ENCODE peak calls at places on chromosomes 13 and 19, in seven cellular contexts. Z is body of pancreas, K is fibroblast of lung, U is choroid plexus epithelial cell, G is GM06990, Q is ovary, R is astrocyte of the spinal cord. E is an unnamed sample.

GRCh38 chr19:6021878-6022569 is 44.1 kb upstream of the RANBP3 start:
- DNase-seq in R (peak), Q (peak), K (peak), U (peak), G (peak), Z (peak), E (peak)

GRCh38 chr13:32165791-32166190 is 134.2 kb downstream of the FRY start:
- DNase-seq in R (no peak), G (peak), Q (no peak), Z (no peak), U (no peak), K (no peak), E (no peak)

GRCh38 chr13:21137696-21138095 is 38.7 kb downstream of the SKA3 start:
- DNase-seq in K (peak), R (peak), G (no peak), Q (no peak), Z (no peak), U (peak), E (no peak)

GRCh38 chr19:7701654-7702457 is at the start of gene FCER2:
- DNase-seq in K (no peak), Z (no peak), U (no peak), Q (no peak), R (no peak), G (peak), E (no peak)

GRCh38 chr19:43562698-43563241 is 12.6 kb downstream of the XRCC1 start:
- DNase-seq in R (peak), K (peak), G (peak), Z (peak), Q (peak), U (peak), E (no peak)

GRCh38 chr19:57103573-57104277 is 16.1 kb upstream of the USP29 start:
- DNase-seq in Z (peak), R (peak), K (peak), G (no peak), U (peak), Q (peak), E (peak)

GRCh38 chr13:76769238-76769859 is 116.9 kb downstream of the KCTD12 start:
- DNase-seq in R (peak), Z (no peak), K (peak), Q (no peak), U (no peak), G (no peak), E (no peak)

GRCh38 chr19:10010247-10010691 is at the start of gene COL5A3:
- DNase-seq in G (no peak), Q (peak), U (peak), Z (peak), R (no peak), K (no peak), E (no peak)

GRCh38 chr13:95641961-95642621 is 2.4 kb downstream of the DZIP1 start:
- DNase-seq in K (peak), Q (peak), R (peak), U (peak), Z (peak), G (no peak), E (no peak)

GRCh38 chr19:36215276-36216171 is 618 bp downstream of the ZNF146 start:
- DNase-seq in R (peak), U (peak), G (no peak), Z (no peak), Q (no peak), K (peak), E (no peak)

GRCh38 chr13:56110751-56111150 is 1030.0 kb upstream of the PRR20A start:
- DNase-seq in Q (no peak), K (no peak), Z (no peak), U (no peak), G (no peak), R (no peak), E (no peak)

GRCh38 chr19:7360393-7360984 is 11.8 kb downstream of the ARHGEF18 start:
- DNase-seq in R (no peak), K (peak), U (no peak), Q (no peak), G (no peak), Z (no peak), E (no peak)

GRCh38 chr19:13151605-13152355 is 1.6 kb downstream of the IER2 start:
- DNase-seq in Z (peak), U (peak), Q (peak), R (peak), K (peak), G (peak), E (no peak)
- TF ChIP-seq CTCF in Z (peak), U (peak), Q (peak), R (peak), K (no peak), G (no peak), E (no peak)

DNA sequence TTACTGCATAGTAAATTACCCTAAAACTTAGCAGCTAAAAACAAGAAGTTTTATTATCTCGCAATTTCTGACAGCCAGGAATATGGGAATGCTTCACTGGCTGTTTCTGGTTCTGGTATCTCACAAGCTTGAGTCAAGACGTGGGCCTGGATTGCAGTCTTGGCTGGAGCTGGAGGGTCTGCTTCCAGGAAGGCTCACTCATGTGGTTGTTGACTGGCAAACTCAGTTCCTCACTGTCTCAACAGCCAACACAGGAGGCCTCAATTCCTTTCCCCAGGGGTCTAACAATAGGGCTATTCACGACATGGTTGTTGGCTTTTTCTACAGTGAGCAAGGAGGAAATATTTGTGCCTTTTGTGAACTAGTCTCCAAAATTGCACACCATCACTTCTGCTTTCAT is 146.3 kb downstream of the GPC5 start:
- DNase-seq in G (no peak), Q (no peak), R (no peak), K (no peak), U (no peak), Z (no peak), E (no peak)
- H3K4me3 ChIP-seq in G (no peak), Q (no peak), R (no peak), K (no peak), U (no peak), Z (no peak), E (no peak)

DNA sequence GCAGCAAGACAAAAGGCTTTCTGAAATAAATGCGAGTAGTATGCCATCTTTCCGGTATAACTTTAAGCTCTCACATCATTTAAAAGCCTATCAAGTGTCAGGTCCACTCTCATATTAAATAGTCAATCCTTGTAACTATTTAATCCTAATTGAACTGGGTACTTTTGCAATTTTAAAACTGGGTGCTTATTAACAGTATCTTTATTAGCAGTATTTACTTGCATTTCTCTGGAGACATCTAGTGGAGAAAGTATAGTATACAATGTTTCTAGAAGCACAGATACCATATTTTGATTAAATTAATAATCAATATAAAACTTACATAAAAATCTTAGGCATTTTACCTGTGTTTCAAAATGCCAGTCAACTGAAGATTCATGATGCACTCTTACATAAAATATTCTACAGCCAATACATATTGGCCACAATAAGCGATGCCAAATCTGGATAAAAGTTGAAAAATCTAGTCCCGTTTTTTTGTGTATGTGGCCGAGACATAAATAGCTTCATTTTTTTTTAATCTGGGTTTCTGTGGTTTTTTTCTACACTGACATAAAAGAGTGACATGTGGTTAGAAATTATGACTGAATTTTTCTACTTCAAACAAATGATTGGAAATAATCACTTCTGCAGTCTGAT is 4.3 kb upstream of the POSTN start:
- DNase-seq in Q (no peak), Z (no peak), U (peak), R (peak), K (peak), G (no peak), E (no peak)
- TF ChIP-seq CTCF in Q (no peak), Z (peak), U (peak), R (peak), K (no peak), G (peak), E (peak)

GRCh38 chr13:51385114-51385513 is 45.6 kb downstream of the SERPINE3 start:
- DNase-seq in G (no peak), U (no peak), Z (no peak), K (no peak), Q (no peak), R (no peak), E (no peak)
- H3K4me3 ChIP-seq in G (no peak), U (no peak), Z (no peak), K (no peak), Q (no peak), R (no peak), E (no peak)

GRCh38 chr19:2055871-2056809 is 5.1 kb upstream of the MKNK2 start:
- DNase-seq in U (peak), K (peak), R (peak), G (peak), Z (no peak), Q (peak), E (peak)
- TF ChIP-seq CTCF in U (no peak), K (no peak), R (no peak), G (peak), Z (no peak), Q (no peak), E (no peak)

DNA sequence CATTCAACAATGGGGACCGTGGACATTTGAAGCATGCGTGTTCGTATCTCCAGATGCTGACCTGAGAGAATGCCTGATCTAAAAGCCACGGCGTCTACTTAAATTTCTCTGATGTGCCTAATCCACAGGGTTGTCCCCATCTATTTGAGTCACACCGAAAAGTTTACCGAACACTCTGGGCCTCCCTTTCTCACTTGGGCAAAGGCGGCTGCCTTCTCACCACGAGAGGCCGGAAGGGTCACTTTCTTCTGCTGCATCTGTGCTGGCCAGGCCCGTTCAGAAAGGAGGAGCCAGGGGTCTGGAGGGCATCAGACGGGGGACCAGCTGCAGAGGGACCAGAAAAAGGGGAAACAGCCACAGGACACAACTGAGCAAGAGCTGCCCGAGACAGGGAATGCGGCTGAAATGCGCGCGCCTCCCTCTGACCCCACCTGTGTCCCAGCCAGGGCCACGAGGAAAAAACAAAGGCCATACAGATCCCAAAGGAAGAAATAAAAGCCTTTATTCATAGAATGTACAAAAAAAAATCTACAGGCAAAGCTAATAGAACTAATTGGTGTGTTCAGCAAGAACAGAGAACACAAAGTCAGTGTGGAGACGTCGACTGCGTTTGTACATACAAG is 71.3 kb upstream of the C13orf46 start:
- DNase-seq in Q (no peak), K (no peak), U (no peak), R (no peak), G (no peak), Z (no peak), E (no peak)
- H3K4me3 ChIP-seq in Q (no peak), K (no peak), U (no peak), R (no peak), G (no peak), Z (no peak), E (no peak)

DNA sequence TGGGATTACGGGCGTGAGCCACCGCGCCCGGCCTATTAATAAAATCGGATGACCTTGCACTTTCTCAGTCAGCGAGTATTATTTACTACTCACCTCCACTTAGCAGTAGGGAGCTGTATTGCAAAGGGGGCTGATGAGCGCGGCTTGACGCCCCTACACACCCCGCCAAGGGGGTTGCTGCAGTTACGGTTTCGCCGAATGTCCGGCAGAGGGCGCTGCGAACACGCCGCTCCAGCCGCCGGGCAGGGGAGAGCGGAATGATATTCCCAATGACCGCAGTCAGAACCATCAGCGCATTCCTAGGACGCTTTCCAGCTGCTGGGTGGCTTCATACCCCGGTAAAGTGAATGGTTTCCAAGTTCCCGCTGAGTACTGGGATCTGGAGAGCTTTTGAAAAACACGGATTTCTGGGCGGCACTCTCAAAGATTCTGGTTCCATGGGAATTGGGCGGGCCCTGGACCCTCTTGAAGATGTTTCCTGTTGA is 30.0 kb upstream of the TPT1 start:
- DNase-seq in Z (peak), Q (peak), U (peak), K (peak), G (peak), R (peak), E (peak)
- TF ChIP-seq CTCF in Z (peak), Q (peak), U (peak), K (peak), G (peak), R (peak), E (peak)

DNA sequence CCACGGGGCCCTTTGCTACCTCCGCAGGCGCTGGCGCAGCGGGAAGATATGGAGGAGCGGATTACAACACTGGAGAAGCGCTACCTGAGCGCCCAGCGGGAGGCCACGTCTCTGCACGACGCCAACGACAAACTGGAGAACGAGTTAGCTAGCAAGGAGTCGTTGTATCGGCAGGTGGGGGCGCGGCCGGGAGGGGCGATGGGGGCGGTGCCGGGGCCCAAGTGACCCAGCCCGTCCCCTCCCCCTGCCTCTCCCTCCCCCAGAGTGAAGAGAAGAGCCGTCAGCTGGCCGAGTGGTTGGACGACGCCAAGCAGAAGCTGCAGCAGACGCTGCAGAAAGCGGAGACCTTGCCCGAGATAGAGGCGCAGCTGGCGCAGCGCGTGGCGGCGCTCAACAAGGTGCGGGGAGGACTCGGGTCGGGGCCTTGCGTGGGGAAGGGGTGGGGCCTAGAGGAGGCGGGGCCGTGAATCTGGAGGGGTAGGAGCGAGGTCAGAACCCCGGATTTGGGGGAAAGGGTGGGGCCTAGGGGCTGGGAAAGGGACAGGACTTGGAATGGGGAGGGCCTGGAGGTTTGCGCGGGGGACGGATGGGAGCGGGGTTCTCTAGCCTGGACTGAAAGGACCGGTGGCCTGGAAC is 13.7 kb downstream of the PPFIA3 start:
- DNase-seq in R (no peak), K (no peak), G (no peak), Z (peak), U (no peak), Q (no peak), E (no peak)
- H3K4me3 ChIP-seq in R (peak), K (no peak), G (no peak), Z (no peak), U (peak), Q (peak), E (no peak)

GRCh38 chr13:52798770-52799430 is 49.5 kb downstream of the PCDH8 start:
- DNase-seq in G (no peak), Q (no peak), Z (no peak), K (no peak), U (no peak), R (no peak), E (no peak)
- TF ChIP-seq CTCF in G (no peak), Q (no peak), Z (no peak), K (no peak), U (no peak), R (no peak), E (no peak)